ENCODE peak calls at places on chromosomes 16 and 17, in nine cellular contexts. T is brain pericyte; D is Peyer's patch; B is gastrocnemius medialis; L is activated effector memory CD4-positive, alpha-beta T cell treated with anti-CD3 and anti-CD28 coated beads, Interleukin-2, amount 50 U/mL, for 16 hours; M is stimulated activated CD4-positive, alpha-beta T cell treated with anti-CD3 and anti-CD28 coated beads, Interleukin-4, amount 100 ng/mL, for 4 hours; N is HAP-1; O is hippocampal formation; S is activated T-cell treated with anti-CD3 and anti-CD28 coated beads, Interleukin-2, amount 50 U/mL, for 1 hour. X is an unnamed sample.

GRCh38 chr16:49857423-49858181 is 1.7 kb upstream of the ZNF423 start:
- DNase-seq in B (peak), O (no peak), D (peak), N (peak), S (peak), L (peak), M (peak), T (no peak), X (peak)

GRCh38 chr16:81523387-81524115 is 78.9 kb downstream of the CMIP start:
- DNase-seq in M (no peak), T (no peak), L (no peak), N (no peak), D (no peak), S (no peak), O (no peak), B (no peak), X (no peak)

GRCh38 chr17:81494984-81495383 is 17.6 kb downstream of the ACTG1 start:
- DNase-seq in D (no peak), O (no peak), B (no peak), L (no peak), N (no peak), M (no peak), T (no peak), S (no peak), X (peak)

GRCh38 chr17:82929676-82930042 is 89.8 kb upstream of the ZNF750 start:
- DNase-seq in B (no peak), S (no peak), T (no peak), M (no peak), O (no peak), N (no peak), D (peak), L (peak), X (no peak)

GRCh38 chr17:50263293-50264262 is 10.7 kb upstream of the TMEM92 start:
- DNase-seq in O (no peak), B (no peak), T (no peak), N (no peak), S (no peak), D (peak), M (no peak), L (peak), X (no peak)

GRCh38 chr17:64706224-64707076 is 44.3 kb upstream of the SMURF2 start:
- DNase-seq in M (no peak), L (no peak), S (no peak), T (no peak), N (no peak), D (peak), O (no peak), B (no peak), X (no peak)

GRCh38 chr17:58331815-58332719 is 3.5 kb upstream of the TSPOAP1 start:
- DNase-seq in M (peak), B (peak), L (peak), D (peak), S (peak), N (no peak), O (no peak), T (no peak), X (peak)

GRCh38 chr17:71402661-71403141 is 718.1 kb upstream of the SOX9 start:
- DNase-seq in B (no peak), O (no peak), L (no peak), N (no peak), T (no peak), D (peak), S (no peak), M (no peak), X (no peak)

GRCh38 chr16:924806-925205 is 46.0 kb downstream of the LMF1 start:
- DNase-seq in B (no peak), M (no peak), S (no peak), D (no peak), L (no peak), T (no peak), O (no peak), N (no peak), X (peak)

GRCh38 chr17:8073627-8074485 is 13.7 kb downstream of the ALOX12B start:
- DNase-seq in O (peak), N (peak), M (peak), L (peak), S (peak), D (peak), T (no peak), B (peak), X (peak)

GRCh38 chr16:53773150-53773846 is 69.3 kb downstream of the FTO start:
- DNase-seq in N (peak), S (no peak), M (no peak), B (no peak), L (no peak), O (peak), T (peak), D (peak), X (no peak)

GRCh38 chr17:1095093-1095852 is 84.5 kb downstream of the ABR start:
- DNase-seq in D (no peak), B (no peak), T (no peak), O (no peak), M (no peak), S (no peak), L (no peak), N (no peak), X (peak)

GRCh38 chr16:52069866-52070265 is 477.1 kb downstream of the TOX3 start:
- DNase-seq in M (no peak), T (no peak), N (peak), O (peak), S (no peak), B (no peak), D (no peak), L (no peak), X (no peak)

GRCh38 chr17:66915204-66915611 is 49.3 kb upstream of the CACNG4 start:
- DNase-seq in T (no peak), L (no peak), D (no peak), S (no peak), B (no peak), O (no peak), N (no peak), M (no peak), X (no peak)

GRCh38 chr16:16033208-16033717 is 83.8 kb downstream of the ABCC1 start:
- DNase-seq in D (peak), T (no peak), M (no peak), S (no peak), B (no peak), N (no peak), L (peak), O (no peak), X (no peak)

GRCh38 chr17:61219460-61219859 is 180.2 kb upstream of the TBX2 start:
- DNase-seq in S (no peak), M (no peak), T (no peak), L (no peak), B (no peak), N (no peak), D (no peak), O (no peak), X (no peak)